ENCODE peak calls at places on chromosome 6, in eight cellular contexts. One of them, this sample, is unnamed.

GRCh38 chr6:44339763-44340625 is 2.5 kb upstream of the SPATS1 start:
- DNase-seq in mammary epithelial cell: peak
- DNase-seq in OCI-LY7: no peak
- DNase-seq in PC-9: peak
- DNase-seq in K562: no peak
- DNase-seq in fibroblast of lung: peak
- DNase-seq in neural progenitor cell: no peak
- DNase-seq in GM23338: no peak
- DNase-seq in this sample: peak

GRCh38 chr6:132712366-132712765 is 1.5 kb downstream of the VNN1 start:
- DNase-seq in mammary epithelial cell: peak
- DNase-seq in OCI-LY7: no peak
- DNase-seq in PC-9: peak
- DNase-seq in K562: no peak
- DNase-seq in fibroblast of lung: peak
- DNase-seq in neural progenitor cell: no peak
- DNase-seq in GM23338: peak
- DNase-seq in this sample: no peak

GRCh38 chr6:28709478-28710349 is 184.0 kb downstream of the GPX5 start:
- DNase-seq in mammary epithelial cell: peak
- DNase-seq in OCI-LY7: no peak
- DNase-seq in PC-9: no peak
- DNase-seq in K562: peak
- DNase-seq in fibroblast of lung: no peak
- DNase-seq in neural progenitor cell: peak
- DNase-seq in GM23338: peak
- DNase-seq in this sample: no peak

GRCh38 chr6:135212935-135213334 is 31.8 kb downstream of the MYB start:
- DNase-seq in mammary epithelial cell: peak
- DNase-seq in OCI-LY7: no peak
- DNase-seq in PC-9: no peak
- DNase-seq in K562: no peak
- DNase-seq in fibroblast of lung: peak
- DNase-seq in neural progenitor cell: no peak
- DNase-seq in GM23338: no peak
- DNase-seq in this sample: no peak

GRCh38 chr6:161434331-161434730 is 160.5 kb upstream of the AGPAT4 start:
- DNase-seq in mammary epithelial cell: peak
- DNase-seq in OCI-LY7: no peak
- DNase-seq in PC-9: no peak
- DNase-seq in K562: no peak
- DNase-seq in fibroblast of lung: peak
- DNase-seq in neural progenitor cell: no peak
- DNase-seq in GM23338: no peak
- DNase-seq in this sample: peak

GRCh38 chr6:147909645-147910044 is 401.2 kb downstream of the SAMD5 start:
- DNase-seq in mammary epithelial cell: peak
- DNase-seq in OCI-LY7: no peak
- DNase-seq in PC-9: no peak
- DNase-seq in K562: no peak
- DNase-seq in fibroblast of lung: peak
- DNase-seq in neural progenitor cell: no peak
- DNase-seq in GM23338: no peak
- DNase-seq in this sample: peak

GRCh38 chr6:135380793-135381192 is 116.7 kb downstream of the AHI1 start:
- DNase-seq in mammary epithelial cell: no peak
- DNase-seq in OCI-LY7: no peak
- DNase-seq in PC-9: no peak
- DNase-seq in K562: no peak
- DNase-seq in fibroblast of lung: no peak
- DNase-seq in neural progenitor cell: no peak
- DNase-seq in GM23338: no peak
- DNase-seq in this sample: no peak

GRCh38 chr6:3568396-3569082 is 111.7 kb upstream of the SLC22A23 start:
- DNase-seq in mammary epithelial cell: peak
- DNase-seq in OCI-LY7: no peak
- DNase-seq in PC-9: no peak
- DNase-seq in K562: no peak
- DNase-seq in fibroblast of lung: no peak
- DNase-seq in neural progenitor cell: peak
- DNase-seq in GM23338: no peak
- DNase-seq in this sample: no peak

GRCh38 chr6:161153725-161154124 is 120.1 kb downstream of the AGPAT4 start:
- DNase-seq in mammary epithelial cell: no peak
- DNase-seq in OCI-LY7: no peak
- DNase-seq in PC-9: no peak
- DNase-seq in K562: no peak
- DNase-seq in fibroblast of lung: no peak
- DNase-seq in neural progenitor cell: no peak
- DNase-seq in GM23338: no peak
- DNase-seq in this sample: no peak

GRCh38 chr6:15266423-15266996 is 20.6 kb downstream of the JARID2 start:
- DNase-seq in mammary epithelial cell: no peak
- DNase-seq in OCI-LY7: peak
- DNase-seq in PC-9: no peak
- DNase-seq in K562: peak
- DNase-seq in fibroblast of lung: no peak
- DNase-seq in neural progenitor cell: no peak
- DNase-seq in GM23338: peak
- DNase-seq in this sample: no peak

GRCh38 chr6:111663232-111663631 is 57.6 kb upstream of the TRAF3IP2 start:
- DNase-seq in mammary epithelial cell: no peak
- DNase-seq in OCI-LY7: no peak
- DNase-seq in PC-9: no peak
- DNase-seq in K562: no peak
- DNase-seq in fibroblast of lung: no peak
- DNase-seq in neural progenitor cell: peak
- DNase-seq in GM23338: peak
- DNase-seq in this sample: no peak

GRCh38 chr6:38100380-38100779 is 280.9 kb downstream of the ZFAND3 start:
- DNase-seq in mammary epithelial cell: no peak
- DNase-seq in OCI-LY7: no peak
- DNase-seq in PC-9: no peak
- DNase-seq in K562: no peak
- DNase-seq in fibroblast of lung: no peak
- DNase-seq in neural progenitor cell: no peak
- DNase-seq in GM23338: no peak
- DNase-seq in this sample: no peak

GRCh38 chr6:109998159-109998785 is 20.2 kb downstream of the GPR6 start:
- DNase-seq in mammary epithelial cell: no peak
- DNase-seq in OCI-LY7: no peak
- DNase-seq in PC-9: no peak
- DNase-seq in K562: no peak
- DNase-seq in fibroblast of lung: no peak
- DNase-seq in neural progenitor cell: peak
- DNase-seq in GM23338: peak
- DNase-seq in this sample: no peak

GRCh38 chr6:91291071-91291470 is 704.2 kb upstream of the MAP3K7 start:
- DNase-seq in mammary epithelial cell: no peak
- DNase-seq in OCI-LY7: no peak
- DNase-seq in PC-9: no peak
- DNase-seq in K562: no peak
- DNase-seq in fibroblast of lung: peak
- DNase-seq in neural progenitor cell: no peak
- DNase-seq in GM23338: no peak
- DNase-seq in this sample: no peak

GRCh38 chr6:47047097-47047478 is 5.0 kb upstream of the ADGRF1 start:
- DNase-seq in mammary epithelial cell: no peak
- DNase-seq in OCI-LY7: no peak
- DNase-seq in PC-9: no peak
- DNase-seq in K562: no peak
- DNase-seq in fibroblast of lung: no peak
- DNase-seq in neural progenitor cell: no peak
- DNase-seq in GM23338: no peak
- DNase-seq in this sample: no peak

GRCh38 chr6:44527961-44528644 is 140.6 kb downstream of the CDC5L start:
- DNase-seq in mammary epithelial cell: no peak
- DNase-seq in OCI-LY7: no peak
- DNase-seq in PC-9: no peak
- DNase-seq in K562: no peak
- DNase-seq in fibroblast of lung: no peak
- DNase-seq in neural progenitor cell: no peak
- DNase-seq in GM23338: no peak
- DNase-seq in this sample: peak

GRCh38 chr6:1244941-1245340 is 67.0 kb upstream of the FOXQ1 start:
- DNase-seq in mammary epithelial cell: no peak
- DNase-seq in OCI-LY7: no peak
- DNase-seq in PC-9: no peak
- DNase-seq in K562: no peak
- DNase-seq in fibroblast of lung: no peak
- DNase-seq in neural progenitor cell: no peak
- DNase-seq in GM23338: no peak
- DNase-seq in this sample: no peak
- H2AFZ ChIP-seq in mammary epithelial cell: no peak
- H2AFZ ChIP-seq in OCI-LY7: no peak
- H2AFZ ChIP-seq in PC-9: no peak
- H2AFZ ChIP-seq in K562: no peak
- H2AFZ ChIP-seq in fibroblast of lung: no peak
- H2AFZ ChIP-seq in neural progenitor cell: no peak
- H2AFZ ChIP-seq in GM23338: no peak
- H2AFZ ChIP-seq in this sample: no peak

DNA sequence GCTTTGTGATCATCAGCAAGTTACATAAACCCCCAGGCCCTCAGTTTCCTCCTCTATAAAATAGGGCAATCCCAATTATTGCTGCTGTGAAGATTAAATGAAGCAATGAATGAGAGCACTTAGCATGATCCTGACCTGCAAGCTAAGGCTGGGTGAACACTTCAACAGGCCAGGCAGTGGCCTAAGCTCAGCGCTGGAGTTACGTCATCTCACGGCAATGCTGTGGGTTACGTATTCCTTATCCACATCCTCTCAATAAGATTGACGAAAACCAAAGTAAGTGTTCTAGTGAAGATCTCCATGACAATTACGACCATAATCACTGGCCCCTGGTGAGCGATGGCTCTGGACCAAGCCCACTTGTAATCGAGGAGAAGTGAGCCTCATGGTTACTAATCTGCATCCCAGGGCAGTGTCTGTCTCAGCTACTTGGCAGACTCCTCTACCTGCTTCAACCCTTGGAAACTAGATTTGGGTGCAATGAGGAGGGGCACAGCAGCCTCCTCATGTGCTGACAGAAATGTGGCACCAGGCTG is 274.1 kb upstream of the ARID1B start:
- DNase-seq in mammary epithelial cell: no peak
- DNase-seq in OCI-LY7: no peak
- DNase-seq in PC-9: no peak
- DNase-seq in K562: no peak
- DNase-seq in fibroblast of lung: no peak
- DNase-seq in neural progenitor cell: no peak
- DNase-seq in GM23338: peak
- DNase-seq in this sample: no peak
- H2AFZ ChIP-seq in mammary epithelial cell: no peak
- H2AFZ ChIP-seq in OCI-LY7: no peak
- H2AFZ ChIP-seq in PC-9: no peak
- H2AFZ ChIP-seq in K562: no peak
- H2AFZ ChIP-seq in fibroblast of lung: no peak
- H2AFZ ChIP-seq in neural progenitor cell: no peak
- H2AFZ ChIP-seq in GM23338: peak
- H2AFZ ChIP-seq in this sample: no peak

GRCh38 chr6:22774129-22774528 is 204.8 kb downstream of the HDGFL1 start:
- DNase-seq in mammary epithelial cell: no peak
- DNase-seq in OCI-LY7: no peak
- DNase-seq in PC-9: no peak
- DNase-seq in K562: no peak
- DNase-seq in fibroblast of lung: peak
- DNase-seq in neural progenitor cell: no peak
- DNase-seq in GM23338: no peak
- DNase-seq in this sample: no peak
- H2AFZ ChIP-seq in mammary epithelial cell: no peak
- H2AFZ ChIP-seq in OCI-LY7: no peak
- H2AFZ ChIP-seq in PC-9: no peak
- H2AFZ ChIP-seq in K562: no peak
- H2AFZ ChIP-seq in fibroblast of lung: no peak
- H2AFZ ChIP-seq in neural progenitor cell: no peak
- H2AFZ ChIP-seq in GM23338: no peak
- H2AFZ ChIP-seq in this sample: no peak

GRCh38 chr6:25051083-25051482 is 115.3 kb upstream of the RIPOR2 start:
- DNase-seq in mammary epithelial cell: no peak
- DNase-seq in OCI-LY7: no peak
- DNase-seq in PC-9: no peak
- DNase-seq in K562: no peak
- DNase-seq in fibroblast of lung: no peak
- DNase-seq in neural progenitor cell: no peak
- DNase-seq in GM23338: no peak
- DNase-seq in this sample: no peak
- H2AFZ ChIP-seq in mammary epithelial cell: no peak
- H2AFZ ChIP-seq in OCI-LY7: peak
- H2AFZ ChIP-seq in PC-9: peak
- H2AFZ ChIP-seq in K562: peak
- H2AFZ ChIP-seq in fibroblast of lung: no peak
- H2AFZ ChIP-seq in neural progenitor cell: no peak
- H2AFZ ChIP-seq in GM23338: no peak
- H2AFZ ChIP-seq in this sample: no peak

DNA sequence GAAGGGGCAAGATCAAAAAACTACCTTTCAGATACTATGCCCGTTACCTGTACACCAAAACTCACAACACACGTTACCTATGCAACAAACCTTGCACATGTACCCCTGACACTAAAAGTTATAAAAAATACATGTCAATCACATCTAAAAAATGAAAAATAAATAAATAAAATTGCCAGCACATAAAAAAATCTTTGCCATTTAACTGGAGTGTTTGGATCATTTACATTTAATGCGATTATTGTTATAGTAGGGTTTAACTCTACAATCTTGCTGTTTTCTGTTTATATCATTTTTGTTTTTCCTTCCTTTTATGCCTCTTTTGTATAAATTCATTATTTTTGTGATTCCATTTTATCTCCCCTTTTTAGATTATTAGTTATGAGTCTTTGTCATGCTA is 106.3 kb downstream of the RFX6 start:
- DNase-seq in mammary epithelial cell: no peak
- DNase-seq in OCI-LY7: no peak
- DNase-seq in PC-9: no peak
- DNase-seq in K562: no peak
- DNase-seq in fibroblast of lung: no peak
- DNase-seq in neural progenitor cell: no peak
- DNase-seq in GM23338: no peak
- DNase-seq in this sample: no peak
- H2AFZ ChIP-seq in mammary epithelial cell: no peak
- H2AFZ ChIP-seq in OCI-LY7: no peak
- H2AFZ ChIP-seq in PC-9: no peak
- H2AFZ ChIP-seq in K562: no peak
- H2AFZ ChIP-seq in fibroblast of lung: no peak
- H2AFZ ChIP-seq in neural progenitor cell: no peak
- H2AFZ ChIP-seq in GM23338: no peak
- H2AFZ ChIP-seq in this sample: no peak

GRCh38 chr6:119280080-119280479 is 69.5 kb downstream of the MAN1A1 start:
- DNase-seq in mammary epithelial cell: no peak
- DNase-seq in OCI-LY7: no peak
- DNase-seq in PC-9: no peak
- DNase-seq in K562: no peak
- DNase-seq in fibroblast of lung: no peak
- DNase-seq in neural progenitor cell: no peak
- DNase-seq in GM23338: no peak
- DNase-seq in this sample: no peak
- H2AFZ ChIP-seq in mammary epithelial cell: no peak
- H2AFZ ChIP-seq in OCI-LY7: no peak
- H2AFZ ChIP-seq in PC-9: no peak
- H2AFZ ChIP-seq in K562: no peak
- H2AFZ ChIP-seq in fibroblast of lung: no peak
- H2AFZ ChIP-seq in neural progenitor cell: no peak
- H2AFZ ChIP-seq in GM23338: no peak
- H2AFZ ChIP-seq in this sample: no peak

This sample was measured in osteoblast.